ENCODE peak calls at places on chromosomes 4 and X, in seven cellular contexts. K, W, B, Z, P, M and I are unnamed samples.

GRCh38 chrX:31652651-31653050 is 580.8 kb upstream of the FTHL17 start:
- DNase-seq in K (no peak), W (no peak), B (no peak), Z (no peak), P (no peak), M (no peak), I (no peak)

GRCh38 chr4:153222162-153222789 is 18.0 kb downstream of the TRIM2 start:
- DNase-seq in K (peak), W (peak), B (peak), Z (peak), P (peak), M (peak), I (peak)

GRCh38 chr4:5051692-5052423 is 578 bp downstream of the STK32B start:
- DNase-seq in K (peak), W (peak), B (peak), Z (peak), P (peak), M (no peak), I (peak)

GRCh38 chrX:22686138-22686541 is 313.6 kb upstream of the DDX53 start:
- DNase-seq in K (peak), W (no peak), B (no peak), Z (peak), P (no peak), M (no peak), I (no peak)

GRCh38 chr4:84482564-84483563 is 16.2 kb downstream of the NKX6-1 start:
- DNase-seq in K (no peak), W (peak), B (peak), Z (no peak), P (peak), M (no peak), I (no peak)

GRCh38 chr4:15400911-15401671 is 26.7 kb upstream of the C1QTNF7 start:
- DNase-seq in K (peak), W (no peak), B (peak), Z (peak), P (no peak), M (peak), I (no peak)

GRCh38 chr4:76156635-76157034 is 8.4 kb upstream of the NUP54 start:
- DNase-seq in K (no peak), W (no peak), B (no peak), Z (peak), P (no peak), M (no peak), I (no peak)

GRCh38 chr4:40685300-40685699 is 55.6 kb upstream of the RBM47 start:
- DNase-seq in K (peak), W (no peak), B (no peak), Z (peak), P (no peak), M (peak), I (no peak)

GRCh38 chr4:106366026-106366425 is 2.6 kb downstream of the GIMD1 start:
- DNase-seq in K (no peak), W (no peak), B (no peak), Z (peak), P (no peak), M (peak), I (no peak)

GRCh38 chrX:107714196-107714811 is 61.3 kb downstream of the TSC22D3 start:
- DNase-seq in K (peak), W (no peak), B (no peak), Z (no peak), P (no peak), M (no peak), I (no peak)

GRCh38 chr4:7647932-7648812 is 213.4 kb upstream of the PSAPL1 start:
- DNase-seq in K (peak), W (no peak), B (peak), Z (peak), P (no peak), M (peak), I (no peak)

DNA sequence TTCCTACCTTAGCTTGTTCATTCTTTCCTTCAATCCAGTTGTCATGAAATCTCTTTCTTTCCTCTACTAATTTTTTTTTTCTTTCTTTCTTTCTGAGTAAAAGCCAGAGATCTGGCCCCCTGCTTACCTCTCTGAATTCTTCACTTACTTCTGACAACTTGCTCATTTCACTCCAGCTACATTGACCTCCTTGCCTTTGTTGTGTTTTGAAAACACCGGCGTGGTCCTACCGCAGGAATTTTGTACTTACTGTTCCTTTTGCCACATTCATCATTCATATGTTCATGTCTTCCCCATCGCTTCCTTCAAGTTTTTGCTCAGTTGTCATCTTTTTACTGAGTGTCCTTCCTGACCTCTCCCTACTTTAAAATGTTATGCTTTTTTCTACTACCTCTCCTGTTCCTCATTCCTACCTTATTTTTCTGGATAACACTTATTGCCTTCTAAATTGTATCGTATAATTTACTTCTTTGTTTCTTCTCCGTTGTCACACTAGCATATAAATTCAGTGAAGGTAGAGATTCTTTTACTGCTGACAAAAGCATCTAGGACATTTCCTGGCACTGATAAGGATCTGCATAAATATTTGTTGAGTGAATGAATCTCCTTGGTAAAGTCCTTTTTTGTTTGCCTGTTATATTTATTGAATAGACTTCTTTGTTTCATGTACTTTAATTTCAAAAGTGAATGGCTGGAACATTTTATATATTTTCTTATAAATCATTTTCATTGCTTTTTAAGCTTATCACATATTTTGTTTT is 74.4 kb downstream of the NFKB1 start:
- DNase-seq in K (no peak), W (no peak), B (peak), Z (no peak), P (no peak), M (no peak), I (no peak)
- H2AK5ac ChIP-seq in K (no peak), W (no peak), B (no peak), Z (no peak), P (no peak), M (no peak), I (no peak)

GRCh38 chrX:122771933-122772332 is 412.1 kb upstream of the GRIA3 start:
- DNase-seq in K (no peak), W (no peak), B (no peak), Z (no peak), P (no peak), M (no peak), I (no peak)
- H3K9ac ChIP-seq in K (no peak), W (no peak), B (no peak), Z (no peak), P (no peak), M (no peak), I (no peak)

GRCh38 chrX:133892337-133892736 is 93.1 kb downstream of the GPC3 start:
- DNase-seq in K (no peak), W (no peak), B (peak), Z (no peak), P (no peak), M (peak), I (peak)

GRCh38 chrX:133897593-133898163 is 87.7 kb downstream of the GPC3 start:
- DNase-seq in K (no peak), W (no peak), B (no peak), Z (no peak), P (no peak), M (no peak), I (no peak)
- H2AK5ac ChIP-seq in K (no peak), W (no peak), B (no peak), Z (no peak), P (no peak), M (no peak), I (no peak)

DNA sequence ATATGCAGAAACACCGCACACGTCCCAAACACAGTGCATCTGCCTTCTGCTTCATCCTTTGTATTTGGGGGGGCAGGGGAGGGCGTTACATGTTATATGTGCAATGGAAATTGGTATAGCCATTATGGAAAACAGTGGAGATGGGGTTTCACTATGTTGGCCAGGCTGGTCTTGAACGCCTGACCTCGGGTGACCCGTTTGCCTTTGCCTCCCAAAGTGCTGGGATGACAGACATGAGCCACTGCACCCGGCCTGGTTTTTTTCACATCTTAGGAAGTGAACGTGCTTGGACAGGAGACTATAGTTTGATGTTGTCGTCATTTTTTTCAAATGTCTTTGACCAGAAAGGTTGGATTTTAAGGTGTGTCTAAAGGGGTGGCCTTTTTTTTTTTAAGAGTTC is 88.6 kb downstream of the DHRSX start:
- DNase-seq in K (no peak), W (no peak), B (no peak), Z (no peak), P (no peak), M (no peak), I (no peak)
- H3K9ac ChIP-seq in K (no peak), W (no peak), B (no peak), Z (no peak), P (no peak), M (no peak), I (no peak)

DNA sequence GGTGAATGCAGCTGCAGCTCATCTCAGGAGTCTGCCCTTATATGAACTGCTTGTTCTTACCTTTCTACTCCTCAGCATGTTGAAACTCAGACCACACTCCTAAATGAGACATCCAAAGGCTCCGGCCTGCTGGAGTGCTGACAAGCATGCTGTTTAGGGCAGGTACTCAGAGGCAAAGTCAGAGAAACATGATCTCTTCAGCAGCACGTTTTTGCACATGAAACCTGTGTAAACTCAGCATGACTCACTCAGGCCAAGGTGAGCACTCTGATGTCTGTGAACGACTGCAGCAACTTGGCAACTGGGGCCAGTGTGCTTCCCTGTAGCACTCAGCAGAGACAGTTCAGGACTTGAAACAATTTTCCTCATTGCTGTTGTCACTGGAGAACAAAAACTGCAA is 109.5 kb downstream of the PACRGL start:
- DNase-seq in K (no peak), W (peak), B (peak), Z (no peak), P (no peak), M (no peak), I (peak)
- H2AK5ac ChIP-seq in K (no peak), W (no peak), B (no peak), Z (no peak), P (no peak), M (no peak), I (no peak)